ENCODE peak calls at places on chromosomes 12 and 14, in six cellular contexts. N is natural killer cell, F is SK-MEL-5, P is AG08396, S is CMK, T is GOT3. I is an unnamed sample.

GRCh38 chr14:30990766-30991165 is 34.7 kb upstream of the AP4S1 start:
- DNase-seq in N (no peak), F (no peak), P (no peak), S (no peak), T (no peak), I (no peak)

GRCh38 chr12:14960548-14961465 is 594 bp downstream of the ARHGDIB start:
- DNase-seq in N (peak; percentile 38), F (no peak), P (no peak), S (peak; percentile 30), T (no peak), I (no peak)

GRCh38 chr14:89673499-89674225 is 256.6 kb upstream of the FOXN3 start:
- DNase-seq in N (no peak), F (no peak), P (peak; percentile 29), S (no peak), T (no peak), I (no peak)

GRCh38 chr12:107402041-107403022 is 283.3 kb upstream of the PWP1 start:
- DNase-seq in N (peak; percentile 40), F (peak; percentile 81), P (peak; percentile 58), S (no peak), T (peak; percentile 2), I (no peak)

GRCh38 chr12:31323466-31324115 is 2.4 kb downstream of the SINHCAF start:
- DNase-seq in N (peak; percentile 54), F (no peak), P (no peak), S (no peak), T (no peak), I (no peak)

GRCh38 chr12:111705672-111706071 is 19.8 kb downstream of the ACAD10 start:
- DNase-seq in N (no peak), F (no peak), P (no peak), S (peak; percentile 29), T (no peak), I (no peak)

GRCh38 chr12:124347805-124348658 is 53.1 kb downstream of the RFLNA start:
- DNase-seq in N (no peak), F (no peak), P (no peak), S (no peak), T (no peak), I (no peak)

GRCh38 chr12:49783917-49784676 is 42.7 kb downstream of the TMBIM6 start:
- DNase-seq in N (no peak), F (no peak), P (peak; percentile 60), S (no peak), T (no peak), I (no peak)

GRCh38 chr12:50515587-50515986 is 10.8 kb downstream of the DIP2B start:
- DNase-seq in N (no peak), F (no peak), P (no peak), S (no peak), T (no peak), I (no peak)

GRCh38 chr14:106317593-106317992 is 791.2 kb downstream of the TMEM121 start:
- DNase-seq in N (no peak), F (no peak), P (no peak), S (no peak), T (no peak), I (no peak)

GRCh38 chr12:88298014-88298682 is 156.0 kb downstream of the TMTC3 start:
- DNase-seq in N (no peak), F (no peak), P (no peak), S (no peak), T (no peak), I (no peak)

GRCh38 chr12:45852508-45852907 is 123.0 kb downstream of the ARID2 start:
- DNase-seq in N (no peak), F (no peak), P (no peak), S (no peak), T (no peak), I (no peak)

GRCh38 chr12:109760930-109761630 is 47.5 kb downstream of the FAM222A start:
- DNase-seq in N (peak; percentile 10), F (no peak), P (no peak), S (no peak), T (no peak), I (no peak)

GRCh38 chr14:22689186-22689585 is 45.0 kb upstream of the OR6J1 start:
- DNase-seq in N (no peak), F (peak; percentile 22), P (peak; percentile 60), S (no peak), T (no peak), I (no peak)

GRCh38 chr14:78637489-78637888 is 467.3 kb downstream of the NRXN3 start:
- DNase-seq in N (no peak), F (no peak), P (no peak), S (no peak), T (no peak), I (no peak)

GRCh38 chr12:132095520-132096409 is 48.4 kb downstream of the DDX51 start:
- DNase-seq in N (no peak), F (no peak), P (no peak), S (no peak), T (no peak), I (no peak)

GRCh38 chr12:119512772-119513497 is 80.6 kb upstream of the TMEM233 start:
- DNase-seq in N (no peak), F (peak; percentile 17), P (no peak), S (no peak), T (no peak), I (no peak)

GRCh38 chr14:64704145-64704742 is at the start of gene PLEKHG3:
- DNase-seq in N (peak; percentile 69), F (peak; percentile 67), P (peak; percentile 87), S (no peak), T (no peak), I (no peak)

GRCh38 chr12:105233045-105233905 is 2.7 kb downstream of the APPL2 start:
- DNase-seq in N (no peak), F (no peak), P (no peak), S (no peak), T (no peak), I (no peak)

GRCh38 chr14:79686196-79686595 is 525.1 kb downstream of the DIO2 start:
- DNase-seq in N (no peak), F (no peak), P (no peak), S (no peak), T (no peak), I (no peak)

GRCh38 chr12:119071176-119071575 is 89.8 kb downstream of the SRRM4 start:
- DNase-seq in N (no peak), F (no peak), P (no peak), S (no peak), T (no peak), I (no peak)

GRCh38 chr14:36657409-36658090 is 4.1 kb upstream of the PAX9 start:
- DNase-seq in N (no peak), F (no peak), P (no peak), S (no peak), T (no peak), I (no peak)

GRCh38 chr12:113471619-113472171 is at the start of gene LHX5:
- DNase-seq in N (no peak), F (no peak), P (peak; percentile 20), S (no peak), T (no peak), I (no peak)

GRCh38 chr12:108821407-108822397 is 35.7 kb downstream of the SSH1 start:
- DNase-seq in N (peak; percentile 40), F (no peak), P (no peak), S (no peak), T (no peak), I (no peak)

GRCh38 chr14:54312166-54312801 is 84.5 kb upstream of the CDKN3 start:
- DNase-seq in N (no peak), F (peak; percentile 73), P (peak; percentile 62), S (no peak), T (peak; percentile 6), I (no peak)

GRCh38 chr12:112602150-112602549 is 183.4 kb downstream of the PTPN11 start:
- DNase-seq in N (no peak), F (no peak), P (no peak), S (no peak), T (no peak), I (no peak)

GRCh38 chr14:31880935-31881334 is 196.2 kb upstream of the ARHGAP5 start:
- DNase-seq in N (no peak), F (no peak), P (peak; percentile 85), S (no peak), T (peak; percentile 2), I (no peak)

GRCh38 chr12:3168223-3168770 is 91.1 kb downstream of the TSPAN9 start:
- DNase-seq in N (no peak), F (no peak), P (no peak), S (no peak), T (no peak), I (no peak)

GRCh38 chr14:106631886-106632285 is 1105.5 kb downstream of the TMEM121 start:
- DNase-seq in N (no peak), F (no peak), P (no peak), S (no peak), T (no peak), I (no peak)

GRCh38 chr14:91867316-91867988 is at the start of gene TC2N:
- DNase-seq in N (peak; percentile 56), F (no peak), P (no peak), S (no peak), T (no peak), I (no peak)

GRCh38 chr12:110677206-110677911 is 11.6 kb downstream of the HVCN1 start:
- DNase-seq in N (no peak), F (no peak), P (no peak), S (no peak), T (no peak), I (no peak)

GRCh38 chr12:17215754-17216153 is 609.8 kb upstream of the LMO3 start:
- DNase-seq in N (no peak), F (peak; percentile 28), P (no peak), S (no peak), T (no peak), I (no peak)

GRCh38 chr12:114692558-114693531 is 8.9 kb upstream of the TBX3 start:
- DNase-seq in N (no peak), F (no peak), P (peak; percentile 76), S (no peak), T (no peak), I (no peak)

GRCh38 chr12:118503476-118503875 is 127.1 kb downstream of the SUDS3 start:
- DNase-seq in N (no peak), F (no peak), P (no peak), S (no peak), T (no peak), I (no peak)

GRCh38 chr14:100804138-100804537 is 21.8 kb upstream of the MEG3 start:
- DNase-seq in N (no peak), F (no peak), P (no peak), S (no peak), T (no peak), I (no peak)

GRCh38 chr12:12461281-12461922 is 101.3 kb downstream of the DUSP16 start:
- DNase-seq in N (no peak), F (no peak), P (no peak), S (no peak), T (no peak), I (no peak)

GRCh38 chr12:2613674-2614073 is 181.1 kb upstream of the FKBP4 start:
- DNase-seq in N (no peak), F (peak; percentile 18), P (peak; percentile 90), S (no peak), T (peak; percentile 50), I (no peak)

I was measured in cerebellar nuclear complex.